ENCODE peak calls at places on chromosomes 11 and 22, in four cellular contexts. V is CD8-positive, alpha-beta T cell; T is endodermal cell; F is prostate gland. E is an unnamed sample.

GRCh38 chr11:35927730-35928129 is 16.1 kb upstream of the LDLRAD3 start:
- DNase-seq in V (no peak), T (peak; percentile 34), F (peak; percentile 92), E (peak; percentile 87)

GRCh38 chr22:29704528-29705285 is 15.1 kb upstream of the CABP7 start:
- DNase-seq in V (no peak), T (no peak), F (peak; percentile 46), E (no peak)

GRCh38 chr11:34311126-34311525 is 46.7 kb downstream of the ABTB2 start:
- DNase-seq in V (no peak), T (no peak), F (no peak), E (no peak)

GRCh38 chr11:69643646-69644045 is 2.7 kb downstream of the CCND1 start:
- DNase-seq in V (no peak), T (no peak), F (no peak), E (no peak)

GRCh38 chr22:19353363-19354131 is 62.0 kb upstream of the CLTCL1 start:
- DNase-seq in V (no peak), T (no peak), F (no peak), E (no peak)

GRCh38 chr11:57345555-57346151 is 7.5 kb downstream of the P2RX3 start:
- DNase-seq in V (peak; percentile 73), T (peak; percentile 91), F (peak; percentile 77), E (peak; percentile 75)

GRCh38 chr11:74453373-74453975 is 13.9 kb downstream of the KCNE3 start:
- DNase-seq in V (peak; percentile 66), T (peak; percentile 93), F (peak; percentile 58), E (peak; percentile 73)

GRCh38 chr11:96207459-96208449 is 135.2 kb downstream of the MAML2 start:
- DNase-seq in V (peak; percentile 25), T (no peak), F (peak; percentile 73), E (no peak)

GRCh38 chr11:62889126-62889483 is 8.4 kb downstream of the SLC3A2 start:
- DNase-seq in V (no peak), T (no peak), F (no peak), E (no peak)

GRCh38 chr11:46315033-46315738 is 32.1 kb upstream of the DGKZ start:
- DNase-seq in V (peak; percentile 79), T (peak; percentile 97), F (peak; percentile 43), E (peak; percentile 74)

GRCh38 chr11:130693543-130693942 is 222.7 kb downstream of the SNX19 start:
- DNase-seq in V (no peak), T (no peak), F (no peak), E (no peak)

GRCh38 chr22:50314455-50315288 is 7.2 kb upstream of the PLXNB2 start:
- DNase-seq in V (peak; percentile 80), T (peak; percentile 72), F (no peak), E (peak; percentile 74)

GRCh38 chr11:111379500-111380136 is 543 bp upstream of the POU2AF1 start:
- DNase-seq in V (no peak), T (no peak), F (no peak), E (no peak)

GRCh38 chr11:113448311-113448666 is 26.9 kb downstream of the DRD2 start:
- DNase-seq in V (no peak), T (no peak), F (no peak), E (no peak)

GRCh38 chr11:43567396-43567975 is 113.1 kb upstream of the HSD17B12 start:
- DNase-seq in V (no peak), T (peak; percentile 61), F (no peak), E (no peak)

GRCh38 chr11:57152134-57152533 is 29.6 kb upstream of the LRRC55 start:
- DNase-seq in V (no peak), T (no peak), F (no peak), E (no peak)

GRCh38 chr22:26679003-26679629 is 21.7 kb downstream of the MIAT start:
- DNase-seq in V (peak; percentile 70), T (peak; percentile 96), F (peak; percentile 54), E (peak; percentile 76)

GRCh38 chr22:21857501-21857914 is 9.9 kb downstream of the MAPK1 start:
- DNase-seq in V (no peak), T (no peak), F (no peak), E (no peak)

GRCh38 chr11:93034640-93035039 is 65.2 kb downstream of the MTNR1B start:
- DNase-seq in V (no peak), T (no peak), F (no peak), E (no peak)

GRCh38 chr22:42310301-42310981 is 40.0 kb upstream of the TCF20 start:
- DNase-seq in V (no peak), T (peak; percentile 66), F (no peak), E (no peak)

GRCh38 chr11:69088676-69089146 is 40.0 kb downstream of the TPCN2 start:
- DNase-seq in V (peak; percentile 62), T (peak; percentile 97), F (peak; percentile 72), E (peak; percentile 79)

GRCh38 chr11:108591893-108592292 is 1.7 kb downstream of the EXPH5 start:
- DNase-seq in V (no peak), T (no peak), F (no peak), E (no peak)

GRCh38 chr11:68939583-68940555 is 36.2 kb downstream of the IGHMBP2 start:
- DNase-seq in V (no peak), T (no peak), F (no peak), E (no peak)

GRCh38 chr11:3219281-3219892 is 774 bp upstream of the MRGPRG start:
- DNase-seq in V (no peak), T (peak; percentile 49), F (no peak), E (no peak)

GRCh38 chr11:17531071-17531817 is 13.0 kb downstream of the USH1C start:
- DNase-seq in V (no peak), T (no peak), F (no peak), E (no peak)

GRCh38 chr22:50546326-50547230 is 879 bp downstream of the KLHDC7B start:
- DNase-seq in V (no peak), T (peak; percentile 45), F (no peak), E (no peak)

GRCh38 chr11:3939211-3939610 is 83.7 kb downstream of the STIM1 start:
- DNase-seq in V (no peak), T (no peak), F (no peak), E (no peak)

GRCh38 chr11:32071811-32072210 is 19.1 kb upstream of the RCN1 start:
- DNase-seq in V (no peak), T (no peak), F (no peak), E (no peak)

GRCh38 chr11:34379081-34379480 is 21.3 kb upstream of the ABTB2 start:
- DNase-seq in V (no peak), T (no peak), F (no peak), E (no peak)

GRCh38 chr11:69001301-69002081 is 11.6 kb downstream of the MRGPRF start:
- DNase-seq in V (no peak), T (peak; percentile 38), F (no peak), E (no peak)

GRCh38 chr11:59866397-59866796 is at the start of gene TCN1:
- DNase-seq in V (no peak), T (no peak), F (no peak), E (no peak)

GRCh38 chr11:35272391-35272821 is 133.4 kb downstream of the CD44 start:
- DNase-seq in V (peak; percentile 33), T (no peak), F (no peak), E (no peak)

GRCh38 chr22:42937164-42937854 is 77.6 kb downstream of the PACSIN2 start:
- DNase-seq in V (no peak), T (peak; percentile 38), F (no peak), E (peak; percentile 76)

GRCh38 chr22:21697866-21698265 is 32.1 kb downstream of the PPIL2 start:
- DNase-seq in V (no peak), T (no peak), F (no peak), E (no peak)

GRCh38 chr11:16169946-16170345 is 186.4 kb downstream of the SOX6 start:
- DNase-seq in V (no peak), T (no peak), F (no peak), E (no peak)

GRCh38 chr11:16170448-16170847 is 185.9 kb downstream of the SOX6 start:
- DNase-seq in V (no peak), T (no peak), F (no peak), E (no peak)

GRCh38 chr11:16173798-16174197 is 182.5 kb downstream of the SOX6 start:
- DNase-seq in V (no peak), T (no peak), F (no peak), E (no peak)

GRCh38 chr11:16169541-16169940 is 186.8 kb downstream of the SOX6 start:
- DNase-seq in V (no peak), T (no peak), F (no peak), E (no peak)

DNA sequence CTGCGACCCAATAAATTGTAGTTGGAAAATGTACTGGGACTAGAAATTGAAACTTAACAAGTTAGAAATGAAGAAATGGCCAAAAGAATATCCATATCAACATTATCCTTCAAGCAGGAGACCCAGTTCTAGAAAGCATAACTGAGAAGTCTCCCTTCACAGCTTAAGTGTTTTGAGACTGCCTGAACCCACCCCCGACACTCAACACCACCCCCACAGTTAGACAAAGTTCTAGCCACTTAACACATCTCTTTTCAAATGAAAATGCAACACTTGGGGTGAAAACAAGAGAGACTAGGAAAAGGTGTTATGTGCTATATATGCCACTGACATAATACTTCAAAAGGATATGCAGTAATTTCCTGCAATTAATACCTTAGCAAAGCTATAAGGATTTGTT is 184.5 kb downstream of the SOX6 start:
- DNase-seq in V (no peak), T (peak; percentile 51), F (no peak), E (no peak)
- H3K4me3 ChIP-seq in V (no peak overlapping the region), T (no peak overlapping the region), F (no peak overlapping the region), E (no peak overlapping the region)

GRCh38 chr11:119420631-119421030 is 2.3 kb downstream of the THY1 start:
- DNase-seq in V (no peak), T (no peak), F (no peak), E (no peak)

GRCh38 chr11:119421941-119422504 is 949 bp downstream of the THY1 start:
- DNase-seq in V (no peak), T (peak; percentile 79), F (no peak), E (no peak)

GRCh38 chr11:119422505-119423416 is at the start of gene THY1:
- DNase-seq in V (no peak), T (peak; percentile 92), F (no peak), E (no peak)

GRCh38 chr11:119419834-119420492 is 3.0 kb downstream of the THY1 start:
- DNase-seq in V (no peak), T (no peak), F (no peak), E (no peak)

GRCh38 chr11:119421351-119421750 is 1.6 kb downstream of the THY1 start:
- DNase-seq in V (no peak), T (no peak), F (no peak), E (no peak)
- H3K4me3 ChIP-seq in V (no peak overlapping the region), T (peak overlapping the region; percentile 82), F (no peak overlapping the region), E (no peak overlapping the region)

DNA sequence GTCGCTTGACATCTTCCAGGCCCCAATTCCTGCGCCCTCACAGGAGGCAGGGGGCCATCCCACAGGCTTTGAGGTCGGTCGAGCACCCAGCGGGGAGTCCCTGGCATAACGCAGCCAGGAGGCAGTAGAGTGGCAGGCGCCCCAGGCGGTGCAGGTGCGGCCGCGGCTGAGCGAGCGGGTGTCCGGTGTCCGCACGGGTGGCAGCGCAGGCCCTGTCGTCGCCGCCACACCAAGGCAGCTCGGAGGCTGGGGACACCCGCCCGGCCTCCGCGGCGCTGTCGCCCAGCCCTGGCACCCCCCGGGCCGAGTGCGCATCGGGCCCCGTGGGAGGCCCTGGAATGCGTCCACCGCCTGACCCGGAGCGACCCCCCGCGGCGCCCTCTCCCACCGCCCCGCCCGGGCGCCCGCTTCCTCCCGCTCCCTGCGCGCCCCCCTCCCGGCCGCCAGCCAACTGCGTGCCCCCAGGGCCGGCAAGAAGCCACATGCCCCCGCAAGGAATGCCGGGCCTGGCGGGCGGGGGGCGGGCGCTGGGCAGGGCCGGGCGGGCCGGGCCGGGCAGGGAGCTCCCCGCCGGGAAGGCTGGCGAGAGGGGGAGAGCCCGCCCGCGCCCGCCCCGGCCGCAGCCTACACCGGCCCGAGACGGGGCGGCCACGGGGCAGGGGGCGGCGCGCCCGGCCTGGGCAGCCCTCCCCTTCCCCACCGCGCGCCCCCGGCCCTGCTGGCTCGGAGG is 33.9 kb downstream of the PRDM11 start:
- DNase-seq in V (no peak), T (peak; percentile 82), F (peak; percentile 58), E (peak; percentile 48)
- H3K4me3 ChIP-seq in V (peak overlapping the region; percentile 33), T (peak overlapping the region; percentile 63), F (peak overlapping the region; percentile 59), E (peak overlapping the region; percentile 55)

GRCh38 chr11:65433657-65434056 is 11.1 kb downstream of the NEAT1 start:
- DNase-seq in V (no peak), T (no peak), F (no peak), E (no peak)
- H3K4me3 ChIP-seq in V (no peak overlapping the region), T (no peak overlapping the region), F (no peak overlapping the region), E (no peak overlapping the region)